ENCODE peak calls at places on chromosomes 6 and 20, in five cellular contexts. X, K, F, W and E are unnamed samples.

GRCh38 chr20:15931897-15932296 is 641.4 kb downstream of the KIF16B start:
- DNase-seq in X (no peak), F (no peak), K (no peak), W (no peak), E (no peak)

GRCh38 chr6:42400031-42400760 is 51.5 kb downstream of the TRERF1 start:
- DNase-seq in X (no peak), K (no peak), W (no peak), F (no peak), E (no peak)

GRCh38 chr20:59781236-59781635 is 152.2 kb downstream of the SYCP2 start:
- DNase-seq in W (no peak), F (no peak), K (no peak), X (no peak), E (no peak)

GRCh38 chr6:87350516-87350915 is 5.9 kb downstream of the C6orf163 start:
- DNase-seq in F (no peak), X (no peak), K (no peak), W (no peak), E (no peak)

GRCh38 chr20:46559685-46560440 is 9.4 kb upstream of the OCSTAMP start:
- DNase-seq in K (no peak), X (no peak), F (no peak), W (no peak), E (no peak)

GRCh38 chr20:34315236-34315635 is 12.1 kb upstream of the AHCY start:
- DNase-seq in X (no peak), W (no peak), F (no peak), K (no peak), E (no peak)

GRCh38 chr6:107642348-107643347 is 152.7 kb downstream of the SOBP start:
- DNase-seq in X (no peak), W (no peak), K (no peak), F (no peak), E (no peak)

GRCh38 chr20:1815502-1816085 is 79.6 kb upstream of the SIRPA start:
- DNase-seq in X (no peak), K (no peak), F (no peak), W (no peak), E (no peak)

GRCh38 chr20:41733151-41733550 is 115.0 kb upstream of the CHD6 start:
- DNase-seq in W (no peak), X (no peak), K (no peak), F (no peak), E (no peak)

GRCh38 chr6:123802697-123803455 is 789 bp upstream of the NKAIN2 start:
- DNase-seq in K (peak; percentile 77), F (no peak), X (peak; percentile 3), W (peak; percentile 82), E (peak; percentile 34)

GRCh38 chr20:62282877-62283503 is 19.8 kb upstream of the ADRM1 start:
- DNase-seq in X (no peak), W (peak; percentile 24), F (no peak), K (no peak), E (no peak)

GRCh38 chr20:1841554-1842140 is 53.6 kb upstream of the SIRPA start:
- DNase-seq in X (no peak), F (no peak), K (no peak), W (peak; percentile 46), E (no peak)

GRCh38 chr6:170462366-170463020 is 90.6 kb downstream of the PSMB1 start:
- DNase-seq in F (no peak), K (no peak), W (no peak), X (no peak), E (no peak)

GRCh38 chr6:140180306-140180705 is 805.9 kb upstream of the CITED2 start:
- DNase-seq in F (no peak), X (no peak), K (no peak), W (no peak), E (no peak)

GRCh38 chr6:140182819-140183218 is 808.4 kb upstream of the CITED2 start:
- DNase-seq in X (no peak), F (no peak), W (no peak), K (no peak), E (no peak)

GRCh38 chr6:140183881-140184280 is 809.4 kb upstream of the CITED2 start:
- DNase-seq in W (no peak), X (no peak), F (no peak), K (no peak), E (no peak)

DNA sequence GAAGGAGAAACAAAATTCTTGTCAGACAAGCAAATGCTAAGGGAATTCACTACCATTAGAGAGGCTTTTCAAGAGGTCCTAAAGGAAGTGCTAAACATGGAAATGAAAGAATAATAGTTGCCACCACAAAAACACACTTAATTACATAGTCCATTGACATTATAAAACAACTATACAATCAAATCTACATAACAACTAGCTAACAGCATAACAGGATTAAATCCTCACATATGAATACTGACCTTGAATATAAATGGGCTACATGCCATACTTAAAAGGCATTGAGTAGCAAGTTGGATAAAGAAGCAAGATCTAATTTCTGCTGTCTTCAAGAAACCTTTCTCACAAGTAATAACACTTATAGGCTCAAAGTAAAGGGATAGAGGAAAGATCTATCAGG is 811.5 kb upstream of the CITED2 start:
- DNase-seq in K (no peak), F (no peak), W (no peak), X (no peak), E (no peak)
- H3K9me3 ChIP-seq in K (peaks cover 13% of the 10 kb centered on the region), F (no peaks in the 10 kb centered on the region), W (no peaks in the 10 kb centered on the region), X (no peaks in the 10 kb centered on the region), E (peaks cover 11% of the 10 kb centered on the region)

GRCh38 chr6:66931787-66932186 is 1224.8 kb upstream of the EYS start:
- DNase-seq in F (no peak), X (no peak), W (no peak), K (no peak), E (no peak)

GRCh38 chr6:66930559-66931290 is 1223.7 kb upstream of the EYS start:
- DNase-seq in F (no peak), K (no peak), W (peak; percentile 88), X (no peak), E (peak; percentile 21)

GRCh38 chr6:66926060-66926459 is 1219.0 kb upstream of the EYS start:
- DNase-seq in X (no peak), W (peak; percentile 27), F (no peak), K (no peak), E (no peak)
- H3K9me3 ChIP-seq in X (no peaks in the 10 kb centered on the region), W (no peaks in the 10 kb centered on the region), F (peaks cover 5% of the 10 kb centered on the region), K (peaks cover 62% of the 10 kb centered on the region), E (peaks cover 14% of the 10 kb centered on the region)

GRCh38 chr20:31449511-31450128 is 9.2 kb downstream of the DEFB123 start:
- DNase-seq in K (no peak), W (no peak), X (no peak), F (no peak), E (no peak)
- H3K9me3 ChIP-seq in K (no peaks in the 10 kb centered on the region), W (no peaks in the 10 kb centered on the region), X (no peaks in the 10 kb centered on the region), F (no peaks in the 10 kb centered on the region), E (no peaks in the 10 kb centered on the region)

DNA sequence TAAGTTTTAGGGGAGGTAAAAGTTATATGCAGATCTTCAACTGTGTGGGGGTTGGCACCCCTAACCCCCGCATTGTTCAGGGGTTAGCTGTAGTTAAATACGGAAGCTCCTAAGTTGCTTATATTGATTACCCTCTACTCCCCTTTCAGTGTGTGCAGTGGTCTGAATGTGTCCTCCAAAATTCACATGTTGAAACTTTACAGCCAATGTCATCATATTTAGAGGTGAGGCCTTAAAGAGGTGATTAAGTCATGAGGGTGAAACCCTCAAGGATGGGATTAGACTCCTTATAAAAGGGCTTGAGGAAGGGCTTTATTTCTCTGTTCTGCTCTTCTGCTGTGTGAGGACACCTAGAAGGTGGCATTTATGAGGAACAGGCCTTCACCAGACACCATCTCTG is 22.3 kb downstream of the TULP4 start:
- DNase-seq in X (no peak), K (no peak), F (no peak), W (no peak), E (no peak)
- H3K9me3 ChIP-seq in X (no peaks in the 10 kb centered on the region), K (no peaks in the 10 kb centered on the region), F (no peaks in the 10 kb centered on the region), W (no peaks in the 10 kb centered on the region), E (no peaks in the 10 kb centered on the region)

DNA sequence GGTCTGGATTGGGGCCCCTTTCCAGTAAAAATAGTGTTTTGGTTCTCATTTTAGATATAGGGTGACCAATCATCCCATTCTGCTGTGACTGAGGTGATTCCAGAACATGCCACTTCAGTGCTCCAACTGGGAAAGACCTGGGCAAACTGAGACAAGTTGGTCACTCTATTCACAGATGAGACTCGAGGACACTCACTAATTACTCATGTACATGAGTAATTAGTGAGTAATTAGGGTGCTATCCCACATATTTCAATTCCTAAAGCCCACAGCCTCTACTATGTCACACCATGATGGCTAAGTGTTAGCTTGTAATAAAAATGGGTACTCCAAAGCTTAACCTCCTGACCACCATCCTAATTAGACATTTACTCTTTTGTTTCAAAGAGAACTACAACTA is 86.0 kb downstream of the CBLN4 start:
- DNase-seq in F (no peak), W (no peak), X (no peak), K (no peak), E (no peak)
- H3K9me3 ChIP-seq in F (no peaks in the 10 kb centered on the region), W (no peaks in the 10 kb centered on the region), X (no peaks in the 10 kb centered on the region), K (peaks cover 8% of the 10 kb centered on the region), E (peaks cover 12% of the 10 kb centered on the region)

GRCh38 chr6:4485735-4486134 is 290.5 kb upstream of the CDYL start:
- DNase-seq in K (no peak), W (no peak), X (no peak), F (no peak), E (no peak)
- H3K9me3 ChIP-seq in K (peaks cover 31% of the 10 kb centered on the region), W (no peaks in the 10 kb centered on the region), X (no peaks in the 10 kb centered on the region), F (peaks cover 4% of the 10 kb centered on the region), E (peaks cover 17% of the 10 kb centered on the region)

GRCh38 chr6:85810558-85810957 is 167.9 kb upstream of the SYNCRIP start:
- DNase-seq in X (no peak), W (no peak), K (no peak), F (no peak), E (no peak)
- H3K9me3 ChIP-seq in X (no peaks in the 10 kb centered on the region), W (no peaks in the 10 kb centered on the region), K (peaks cover 48% of the 10 kb centered on the region), F (no peaks in the 10 kb centered on the region), E (peaks cover 6% of the 10 kb centered on the region)